ENCODE peak calls at places on chromosomes 11 and 22, in seven cellular contexts. Y is adrenal gland, D is H54, J is ovary, E is heart left ventricle, A is breast epithelium, K is Peyer's patch. B is an unnamed sample.

GRCh38 chr11:79212711-79213110 is 228.1 kb downstream of the TENM4 start:
- DNase-seq in Y (no peak), D (no peak), J (no peak), E (no peak), K (no peak), A (no peak), B (no peak)

GRCh38 chr11:43493431-43493830 is 134.7 kb downstream of the TTC17 start:
- DNase-seq in Y (no peak), D (no peak), E (no peak), K (no peak), A (no peak), J (no peak), B (no peak)

GRCh38 chr11:762421-763072 is 14.7 kb downstream of the GATD1 start:
- DNase-seq in Y (peak), E (no peak), A (no peak), K (peak), D (peak), J (no peak), B (peak)

GRCh38 chr22:45859231-45860161 is 117.5 kb downstream of the WNT7B start:
- DNase-seq in D (no peak), K (no peak), Y (no peak), E (no peak), A (peak), J (no peak), B (no peak)

GRCh38 chr11:117620131-117620530 is 176.9 kb downstream of the DSCAML1 start:
- DNase-seq in Y (no peak), E (no peak), J (no peak), D (no peak), A (no peak), K (no peak), B (no peak)

GRCh38 chr22:21938071-21938822 is 14.4 kb downstream of the PPM1F start:
- DNase-seq in K (peak), E (peak), J (peak), Y (peak), A (peak), D (peak), B (peak)

GRCh38 chr22:46516638-46517037 is 20.8 kb downstream of the CELSR1 start:
- DNase-seq in E (no peak), K (no peak), A (no peak), D (no peak), J (no peak), Y (no peak), B (no peak)

GRCh38 chr11:19498986-19499669 is 213.5 kb upstream of the NAV2 start:
- DNase-seq in J (no peak), Y (no peak), A (no peak), D (peak), E (no peak), K (no peak), B (no peak)

GRCh38 chr22:49295851-49296560 is 531.7 kb downstream of the BRD1 start:
- DNase-seq in A (peak), D (no peak), K (no peak), E (no peak), Y (no peak), J (no peak), B (no peak)

GRCh38 chr22:33438273-33438672 is 380.1 kb upstream of the SYN3 start:
- DNase-seq in E (no peak), J (no peak), Y (no peak), D (peak), A (no peak), K (no peak), B (no peak)

GRCh38 chr11:108592591-108593213 is 866 bp downstream of the EXPH5 start:
- DNase-seq in D (peak), A (no peak), Y (peak), K (peak), E (peak), J (peak), B (peak)

GRCh38 chr11:111838054-111838453 is 33.3 kb downstream of the ALG9 start:
- DNase-seq in Y (no peak), K (no peak), D (no peak), J (no peak), A (no peak), E (no peak), B (no peak)

GRCh38 chr11:75878968-75879367 is 64.0 kb downstream of the UVRAG start:
- DNase-seq in E (no peak), K (no peak), D (no peak), A (no peak), Y (no peak), J (no peak), B (no peak)

GRCh38 chr11:44638032-44638431 is 72.6 kb downstream of the CD82 start:
- DNase-seq in J (no peak), Y (no peak), E (no peak), K (peak), A (no peak), D (no peak), B (no peak)

GRCh38 chr11:33025339-33025722 is 9.7 kb downstream of the DEPDC7 start:
- DNase-seq in K (no peak), A (no peak), D (no peak), E (no peak), Y (no peak), J (no peak), B (no peak)

GRCh38 chr22:29306830-29307657 is 594 bp downstream of the GAS2L1 start:
- DNase-seq in E (peak), A (peak), D (peak), Y (peak), K (peak), J (peak), B (peak)

GRCh38 chr11:95884364-95884763 is 39.5 kb downstream of the MTMR2 start:
- DNase-seq in J (no peak), D (no peak), E (no peak), Y (no peak), A (no peak), K (no peak), B (no peak)

GRCh38 chr11:116093481-116093880 is 589.3 kb upstream of the CADM1 start:
- DNase-seq in K (no peak), Y (no peak), J (no peak), A (no peak), D (no peak), E (no peak), B (no peak)

GRCh38 chr11:115316682-115317081 is 187.5 kb downstream of the CADM1 start:
- DNase-seq in K (no peak), J (no peak), D (no peak), Y (no peak), E (no peak), A (no peak), B (no peak)

GRCh38 chr11:5684627-5685362 is at the start of gene TRIM5:
- DNase-seq in K (peak), Y (peak), D (peak), A (peak), E (peak), J (peak), B (peak)

GRCh38 chr11:36333897-36334296 is 37.8 kb downstream of the PRR5L start:
- DNase-seq in Y (peak), A (no peak), K (no peak), E (no peak), D (peak), J (no peak), B (peak)

GRCh38 chr11:92222701-92223100 is 1.9 kb upstream of the FAT3 start:
- DNase-seq in E (no peak), Y (no peak), J (no peak), D (no peak), K (no peak), A (no peak), B (no peak)

GRCh38 chr11:91296628-91297027 is 928.0 kb upstream of the FAT3 start:
- DNase-seq in E (no peak), A (no peak), K (no peak), D (no peak), J (no peak), Y (no peak), B (no peak)

GRCh38 chr11:43892851-43893250 is 12.2 kb downstream of the ALKBH3 start:
- DNase-seq in D (no peak), A (no peak), J (no peak), Y (no peak), K (no peak), E (no peak), B (no peak)

GRCh38 chr11:15893080-15893492 is 463.3 kb downstream of the SOX6 start:
- DNase-seq in A (no peak), D (no peak), Y (no peak), E (no peak), J (no peak), K (no peak), B (no peak)

GRCh38 chr22:30308096-30308495 is 18.6 kb downstream of the TBC1D10A start:
- DNase-seq in K (no peak), Y (no peak), E (no peak), J (no peak), A (no peak), D (no peak), B (no peak)

GRCh38 chr22:20399866-20400605 is 6.1 kb downstream of the ZNF74 start:
- DNase-seq in D (no peak), J (no peak), A (no peak), E (no peak), K (no peak), Y (no peak), B (no peak)

GRCh38 chr11:112958670-112959069 is 2.5 kb upstream of the NCAM1 start:
- DNase-seq in D (peak), A (no peak), E (no peak), Y (no peak), J (no peak), K (no peak), B (no peak)

GRCh38 chr22:50445880-50446707 is 28.7 kb downstream of the SBF1 start:
- DNase-seq in Y (no peak), D (no peak), E (peak), J (no peak), K (no peak), A (no peak), B (no peak)
- TF ChIP-seq POLR2A in Y (no peak), D (no peak), E (no peak), J (no peak), K (no peak), A (no peak), B (no peak)

DNA sequence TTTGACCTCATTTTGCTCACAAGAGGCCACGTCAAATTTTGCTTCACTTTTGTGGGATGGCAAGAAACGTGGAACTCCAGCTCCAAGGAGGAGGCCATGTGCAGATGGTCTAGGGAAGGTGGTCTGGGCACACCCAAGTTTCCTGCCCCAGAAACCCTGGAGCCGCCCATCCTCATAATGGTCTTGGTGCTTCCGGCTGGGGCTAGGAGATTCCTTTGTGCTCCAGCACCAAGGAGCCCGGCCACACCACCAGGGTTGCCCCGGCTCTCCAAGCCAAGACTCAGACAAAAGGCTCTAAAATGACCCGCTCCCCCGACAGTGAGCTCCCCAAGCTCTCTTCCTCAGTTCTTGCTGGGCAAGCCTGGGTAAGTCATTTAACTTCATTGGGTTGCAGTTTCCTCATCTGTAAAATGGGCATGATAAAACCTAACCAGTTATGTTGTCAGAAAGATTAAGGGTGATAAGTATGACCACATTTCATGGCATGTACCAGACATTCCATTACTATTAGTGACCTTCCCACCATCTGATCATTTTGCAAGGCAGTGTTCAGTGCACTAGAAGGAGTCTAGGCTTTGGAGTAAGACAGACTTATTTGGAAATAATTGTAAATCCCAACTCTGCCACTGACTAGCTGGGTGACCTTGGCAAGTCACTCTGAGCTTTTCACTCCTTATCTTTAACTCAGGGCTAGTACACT is 23.3 kb downstream of the DKK3 start:
- DNase-seq in J (no peak), D (no peak), E (no peak), Y (no peak), A (no peak), K (no peak), B (no peak)
- TF ChIP-seq POLR2A in J (no peak), D (no peak), E (no peak), Y (no peak), A (no peak), K (no peak), B (no peak)

DNA sequence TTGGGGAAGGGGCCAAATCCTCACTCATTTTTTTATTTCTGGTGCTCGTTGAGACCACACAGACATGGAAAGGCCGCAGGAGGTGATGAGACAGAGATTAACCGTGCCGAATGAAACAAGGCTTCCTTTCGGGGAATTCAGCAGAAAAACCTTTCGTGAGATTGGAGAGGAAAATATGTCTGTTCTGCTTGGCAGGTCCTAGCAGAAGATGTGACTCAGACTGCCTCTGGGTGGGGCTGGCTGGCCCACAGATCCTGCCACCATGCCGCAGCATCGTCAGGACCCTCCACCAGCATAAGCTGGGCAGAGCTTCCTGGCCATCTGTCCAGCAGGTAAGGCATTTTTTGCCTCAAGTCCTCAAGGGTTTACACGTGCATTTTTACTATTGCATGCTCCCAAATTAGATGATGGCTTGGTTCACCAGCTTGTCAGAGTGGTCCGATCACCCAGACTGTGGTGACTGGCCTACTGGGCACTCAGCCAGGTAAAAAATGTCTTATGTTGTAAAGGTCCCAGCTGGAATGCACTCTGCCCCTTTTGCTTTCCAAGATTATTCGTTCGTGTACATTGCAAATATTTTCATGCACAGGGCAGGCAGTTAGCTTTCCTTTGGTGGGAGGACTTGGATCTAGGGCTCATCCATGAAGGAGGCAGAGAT is 1.5 kb downstream of the DDB2 start:
- DNase-seq in E (peak), J (peak), D (peak), A (no peak), K (peak), Y (peak), B (peak)
- TF ChIP-seq POLR2A in E (no peak), J (no peak), D (peak), A (no peak), K (no peak), Y (no peak), B (peak)

DNA sequence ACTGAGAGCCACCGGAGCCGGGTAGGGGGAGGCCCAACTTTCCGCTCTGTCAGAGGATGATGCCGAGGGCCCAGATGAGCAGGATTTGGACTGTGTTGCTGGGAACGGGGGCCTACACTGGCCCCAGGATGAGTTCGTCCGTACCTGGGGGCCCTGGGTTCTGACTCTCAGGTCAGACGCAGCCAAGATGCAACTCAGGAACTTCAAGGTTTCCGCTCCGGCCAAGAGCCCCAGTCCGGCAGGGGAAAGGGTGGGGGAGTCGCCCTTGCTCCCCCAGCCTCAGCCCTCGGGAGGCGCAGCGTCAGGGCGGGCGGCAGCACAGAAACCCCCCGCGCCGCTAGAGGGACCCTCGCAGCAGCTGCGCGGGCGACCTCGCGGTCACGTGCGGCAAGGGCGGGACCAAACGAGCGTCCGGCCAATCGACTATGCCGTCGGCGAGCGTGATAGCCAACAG is 241 bp upstream of the ARL2 start:
- DNase-seq in E (peak), A (peak), D (peak), K (peak), Y (peak), J (peak), B (peak)
- TF ChIP-seq POLR2A in E (no peak), A (peak), D (peak), K (peak), Y (peak), J (peak), B (peak)

GRCh38 chr11:74672332-74672955 is 58.8 kb downstream of the CHRDL2 start:
- DNase-seq in K (no peak), Y (no peak), A (no peak), E (no peak), D (no peak), J (no peak), B (no peak)

GRCh38 chr11:74672956-74673895 is 58.0 kb downstream of the CHRDL2 start:
- DNase-seq in E (peak), A (peak), J (peak), D (peak), Y (peak), K (peak), B (no peak)

GRCh38 chr11:74675761-74676160 is 55.5 kb downstream of the CHRDL2 start:
- DNase-seq in D (no peak), J (no peak), Y (no peak), E (no peak), K (no peak), A (no peak), B (no peak)

GRCh38 chr11:74671520-74672196 is 59.6 kb downstream of the CHRDL2 start:
- DNase-seq in Y (no peak), A (peak), D (no peak), K (no peak), J (no peak), E (no peak), B (no peak)

GRCh38 chr11:74673956-74674355 is 57.3 kb downstream of the CHRDL2 start:
- DNase-seq in Y (no peak), J (no peak), K (no peak), A (peak), E (no peak), D (no peak), B (no peak)
- TF ChIP-seq POLR2A in Y (no peak), J (no peak), K (no peak), A (no peak), E (no peak), D (no peak), B (no peak)

DNA sequence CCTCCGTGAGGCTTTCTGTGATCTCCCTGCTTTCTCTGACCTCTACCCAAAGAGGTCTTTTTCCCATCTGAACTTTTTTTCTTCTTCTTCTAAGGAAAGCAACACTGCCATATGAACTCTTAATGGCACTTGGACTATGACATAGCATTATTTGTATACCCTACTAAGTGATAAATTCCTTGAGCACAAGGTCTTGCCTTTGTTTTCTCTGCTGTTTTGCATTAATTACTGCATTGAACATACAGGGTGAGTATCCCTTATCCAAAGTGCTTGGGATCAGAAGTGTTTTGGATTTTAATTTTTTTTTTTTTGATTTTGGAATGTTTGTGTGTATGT is 48.8 kb downstream of the BID start:
- DNase-seq in J (no peak), D (no peak), E (no peak), K (no peak), Y (no peak), A (no peak), B (no peak)
- TF ChIP-seq POLR2A in J (no peak), D (no peak), E (no peak), K (no peak), Y (no peak), A (no peak), B (no peak)

GRCh38 chr11:69648679-69649575 is 8.0 kb downstream of the CCND1 start:
- DNase-seq in A (no peak), K (no peak), J (no peak), D (no peak), E (no peak), Y (no peak), B (no peak)

GRCh38 chr11:69649576-69649900 is 8.6 kb downstream of the CCND1 start:
- DNase-seq in K (no peak), D (no peak), J (no peak), Y (no peak), A (no peak), E (no peak), B (no peak)

GRCh38 chr11:69650832-69651344 is 9.9 kb downstream of the CCND1 start:
- DNase-seq in K (no peak), A (no peak), E (no peak), J (no peak), Y (no peak), D (no peak), B (no peak)

GRCh38 chr11:69651834-69652620 is 11.1 kb downstream of the CCND1 start:
- DNase-seq in E (no peak), K (no peak), J (no peak), A (no peak), D (no peak), Y (no peak), B (no peak)

GRCh38 chr11:69650081-69650831 is 9.3 kb downstream of the CCND1 start:
- DNase-seq in D (no peak), K (no peak), E (no peak), A (peak), Y (no peak), J (no peak), B (no peak)
- TF ChIP-seq POLR2A in D (no peak), K (no peak), E (no peak), A (no peak), Y (no peak), J (no peak), B (no peak)

GRCh38 chr11:62543680-62544444 is 2.7 kb downstream of the AHNAK start:
- DNase-seq in D (no peak), K (no peak), J (no peak), A (no peak), E (peak), Y (no peak), B (peak)
- TF ChIP-seq POLR2A in D (no peak), K (no peak), J (no peak), A (no peak), E (no peak), Y (no peak), B (no peak)

DNA sequence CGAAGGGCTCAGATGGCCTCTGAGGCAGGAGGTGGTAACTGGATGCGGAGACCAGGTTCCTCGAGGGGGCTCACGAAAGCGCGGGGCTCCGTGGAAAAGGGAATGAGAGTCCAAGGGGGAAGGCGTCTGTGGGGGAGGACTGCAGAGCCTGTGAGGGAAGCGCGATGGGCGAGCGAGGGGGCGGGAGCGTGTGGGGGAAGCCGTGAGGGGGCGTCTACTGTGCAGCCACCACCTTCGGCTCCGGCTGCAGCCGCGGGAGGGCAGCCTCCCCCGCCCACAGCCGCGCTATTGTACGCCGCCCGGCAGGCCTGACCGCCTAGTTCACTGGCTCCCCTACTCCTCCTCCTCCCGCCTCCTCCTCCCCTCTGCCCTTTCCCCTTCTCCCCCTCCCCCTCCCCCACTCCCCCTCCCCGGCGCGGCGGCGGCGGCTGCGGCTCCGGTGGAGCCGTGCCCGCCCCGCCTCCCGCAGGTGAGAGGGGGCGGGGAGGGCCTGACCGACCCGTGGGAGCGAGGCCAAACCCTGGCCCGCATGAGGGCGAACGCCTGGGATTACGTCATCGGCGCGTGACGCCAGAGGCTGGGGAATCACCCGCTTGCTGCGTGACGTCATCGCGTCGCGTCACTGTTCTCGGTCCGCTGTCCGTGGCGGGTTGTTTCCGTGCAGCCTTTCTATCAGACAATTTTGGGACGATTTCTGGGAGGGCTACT is at the start of gene PAK1:
- DNase-seq in Y (peak), A (peak), K (peak), E (peak), D (peak), J (peak), B (peak)
- TF ChIP-seq POLR2A in Y (peak), A (no peak), K (peak), E (no peak), D (peak), J (peak), B (peak)